ENCODE peak calls at places on chromosomes 11 and 22, in seven cellular contexts. One of them, this sample, is unnamed.

GRCh38 chr11:47272706-47273105 is 2.8 kb downstream of the MADD start:
- DNase-seq in GM12878: no peak
- DNase-seq in HCT116: no peak
- DNase-seq in GM23338: peak; percentile 17
- DNase-seq in K562: no peak
- DNase-seq in H1: no peak
- DNase-seq in SK-N-SH: no peak
- DNase-seq in this sample: no peak

GRCh38 chr22:36144886-36145541 is 15.5 kb downstream of the APOL3 start:
- DNase-seq in HCT116: peak; percentile 13
- DNase-seq in H1: peak; percentile 73
- DNase-seq in GM23338: peak; percentile 84
- DNase-seq in SK-N-SH: peak; percentile 57
- DNase-seq in K562: no peak
- DNase-seq in GM12878: no peak
- DNase-seq in this sample: peak; percentile 77

GRCh38 chr11:15106201-15106965 is 8.3 kb upstream of the INSC start:
- DNase-seq in HCT116: peak; percentile 75
- DNase-seq in GM12878: no peak
- DNase-seq in SK-N-SH: no peak
- DNase-seq in K562: no peak
- DNase-seq in H1: no peak
- DNase-seq in GM23338: no peak
- DNase-seq in this sample: no peak

GRCh38 chr22:44538071-44538470 is 40.0 kb upstream of the RTL6 start:
- DNase-seq in H1: no peak
- DNase-seq in GM12878: no peak
- DNase-seq in SK-N-SH: no peak
- DNase-seq in K562: no peak
- DNase-seq in GM23338: no peak
- DNase-seq in HCT116: no peak
- DNase-seq in this sample: no peak

GRCh38 chr11:6297831-6298230 is 22.5 kb downstream of the CAVIN3 start:
- DNase-seq in GM23338: no peak
- DNase-seq in GM12878: no peak
- DNase-seq in SK-N-SH: no peak
- DNase-seq in K562: no peak
- DNase-seq in HCT116: no peak
- DNase-seq in H1: no peak
- DNase-seq in this sample: peak; percentile 14

GRCh38 chr11:73404048-73404447 is 27.8 kb downstream of the RELT start:
- DNase-seq in SK-N-SH: peak; percentile 84
- DNase-seq in GM23338: peak; percentile 73
- DNase-seq in GM12878: no peak
- DNase-seq in K562: peak; percentile 62
- DNase-seq in HCT116: peak; percentile 28
- DNase-seq in H1: peak; percentile 68
- DNase-seq in this sample: peak; percentile 53

GRCh38 chr11:1780700-1781592 is 17.2 kb upstream of the CTSD start:
- DNase-seq in SK-N-SH: peak; percentile 61
- DNase-seq in K562: no peak
- DNase-seq in H1: no peak
- DNase-seq in GM12878: no peak
- DNase-seq in GM23338: no peak
- DNase-seq in HCT116: no peak
- DNase-seq in this sample: no peak

GRCh38 chr11:2272946-2273280 is 2.5 kb upstream of the ASCL2 start:
- DNase-seq in H1: no peak
- DNase-seq in HCT116: no peak
- DNase-seq in GM23338: no peak
- DNase-seq in K562: no peak
- DNase-seq in SK-N-SH: no peak
- DNase-seq in GM12878: no peak
- DNase-seq in this sample: no peak

GRCh38 chr11:30106782-30107181 is 90.0 kb upstream of the KCNA4 start:
- DNase-seq in SK-N-SH: no peak
- DNase-seq in GM23338: no peak
- DNase-seq in H1: no peak
- DNase-seq in GM12878: no peak
- DNase-seq in K562: no peak
- DNase-seq in HCT116: no peak
- DNase-seq in this sample: no peak

GRCh38 chr11:32090774-32091370 is at the start of gene RCN1:
- DNase-seq in SK-N-SH: peak; percentile 93
- DNase-seq in GM23338: peak; percentile 93
- DNase-seq in HCT116: no peak
- DNase-seq in GM12878: no peak
- DNase-seq in H1: peak; percentile 85
- DNase-seq in K562: peak; percentile 58
- DNase-seq in this sample: peak; percentile 88

GRCh38 chr11:19907839-19908238 is 195.2 kb downstream of the NAV2 start:
- DNase-seq in SK-N-SH: no peak
- DNase-seq in H1: no peak
- DNase-seq in HCT116: no peak
- DNase-seq in GM12878: no peak
- DNase-seq in GM23338: no peak
- DNase-seq in K562: no peak
- DNase-seq in this sample: no peak

GRCh38 chr11:326842-327580 is 6.4 kb upstream of the IFITM3 start:
- DNase-seq in H1: no peak
- DNase-seq in GM23338: no peak
- DNase-seq in HCT116: no peak
- DNase-seq in K562: peak; percentile 46
- DNase-seq in SK-N-SH: peak; percentile 14
- DNase-seq in GM12878: peak; percentile 96
- DNase-seq in this sample: peak; percentile 84

GRCh38 chr22:19713650-19714319 is 518 bp upstream of the SEPTIN5 start:
- DNase-seq in GM12878: no peak
- DNase-seq in H1: peak; percentile 66
- DNase-seq in GM23338: peak; percentile 60
- DNase-seq in HCT116: no peak
- DNase-seq in K562: no peak
- DNase-seq in SK-N-SH: peak; percentile 90
- DNase-seq in this sample: no peak

GRCh38 chr22:27113211-27114030 is 456.0 kb downstream of the MIAT start:
- DNase-seq in GM23338: no peak
- DNase-seq in GM12878: no peak
- DNase-seq in HCT116: peak; percentile 95
- DNase-seq in H1: no peak
- DNase-seq in SK-N-SH: no peak
- DNase-seq in K562: no peak
- DNase-seq in this sample: peak; percentile 86
- TF ChIP-seq POLR2AphosphoS5 in GM23338: no peak
- TF ChIP-seq POLR2AphosphoS5 in GM12878: no peak
- TF ChIP-seq POLR2AphosphoS5 in HCT116: peak; percentile 34
- TF ChIP-seq POLR2AphosphoS5 in H1: no peak
- TF ChIP-seq POLR2AphosphoS5 in SK-N-SH: no peak
- TF ChIP-seq POLR2AphosphoS5 in K562: no peak
- TF ChIP-seq POLR2AphosphoS5 in this sample: peak; percentile 62

GRCh38 chr11:35721576-35722341 is 59.2 kb downstream of the TRIM44 start:
- DNase-seq in GM12878: no peak
- DNase-seq in K562: no peak
- DNase-seq in H1: no peak
- DNase-seq in GM23338: no peak
- DNase-seq in HCT116: no peak
- DNase-seq in SK-N-SH: no peak
- DNase-seq in this sample: no peak
- H3K4me2 ChIP-seq in GM12878: peak overlapping the region; percentile 58
- H3K4me2 ChIP-seq in K562: no peak overlapping the region
- H3K4me2 ChIP-seq in H1: no peak overlapping the region
- H3K4me2 ChIP-seq in GM23338: peak overlapping the region; percentile 39
- H3K4me2 ChIP-seq in HCT116: no peak overlapping the region
- H3K4me2 ChIP-seq in SK-N-SH: no peak overlapping the region
- H3K4me2 ChIP-seq in this sample: no peak overlapping the region

DNA sequence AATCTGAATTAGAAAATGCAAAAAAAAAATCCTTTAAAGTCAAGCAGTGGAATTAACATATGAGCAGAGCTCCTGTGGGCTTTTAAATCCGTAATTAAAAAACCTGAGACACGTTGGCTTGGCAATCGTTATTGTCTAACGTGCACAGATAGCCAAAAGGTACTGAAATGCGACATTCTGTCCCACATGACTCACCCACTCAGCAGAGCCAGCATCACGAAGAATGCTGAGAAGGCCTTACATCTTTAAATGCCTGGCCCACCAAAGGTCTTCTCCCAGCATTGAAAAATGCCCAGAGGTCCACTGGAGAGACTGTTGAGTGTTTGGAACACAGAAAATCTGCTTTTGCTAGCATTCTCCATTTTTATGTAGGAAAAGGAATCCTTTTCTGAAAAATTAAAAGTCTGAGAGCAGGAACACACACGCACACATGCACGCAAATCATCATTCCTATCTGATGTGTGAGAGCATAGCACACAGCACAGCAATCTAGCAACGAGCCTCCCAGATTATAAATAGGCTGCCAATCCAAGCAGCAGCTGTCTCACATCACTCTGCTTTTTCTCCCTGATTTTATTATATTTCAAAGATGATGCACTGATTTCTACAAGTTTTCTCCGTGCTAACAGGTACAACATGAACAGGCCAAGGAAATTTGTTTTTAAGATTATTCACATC is 94.5 kb downstream of the PHF21A start:
- DNase-seq in K562: no peak
- DNase-seq in HCT116: no peak
- DNase-seq in GM12878: no peak
- DNase-seq in SK-N-SH: no peak
- DNase-seq in H1: no peak
- DNase-seq in GM23338: no peak
- DNase-seq in this sample: no peak
- H2AFZ ChIP-seq in K562: no peak overlapping the region
- H2AFZ ChIP-seq in HCT116: no peak overlapping the region
- H2AFZ ChIP-seq in GM12878: no peak overlapping the region
- H2AFZ ChIP-seq in SK-N-SH: no peak overlapping the region
- H2AFZ ChIP-seq in H1: no peak overlapping the region
- H2AFZ ChIP-seq in GM23338: no peak overlapping the region
- H2AFZ ChIP-seq in this sample: no peak overlapping the region

DNA sequence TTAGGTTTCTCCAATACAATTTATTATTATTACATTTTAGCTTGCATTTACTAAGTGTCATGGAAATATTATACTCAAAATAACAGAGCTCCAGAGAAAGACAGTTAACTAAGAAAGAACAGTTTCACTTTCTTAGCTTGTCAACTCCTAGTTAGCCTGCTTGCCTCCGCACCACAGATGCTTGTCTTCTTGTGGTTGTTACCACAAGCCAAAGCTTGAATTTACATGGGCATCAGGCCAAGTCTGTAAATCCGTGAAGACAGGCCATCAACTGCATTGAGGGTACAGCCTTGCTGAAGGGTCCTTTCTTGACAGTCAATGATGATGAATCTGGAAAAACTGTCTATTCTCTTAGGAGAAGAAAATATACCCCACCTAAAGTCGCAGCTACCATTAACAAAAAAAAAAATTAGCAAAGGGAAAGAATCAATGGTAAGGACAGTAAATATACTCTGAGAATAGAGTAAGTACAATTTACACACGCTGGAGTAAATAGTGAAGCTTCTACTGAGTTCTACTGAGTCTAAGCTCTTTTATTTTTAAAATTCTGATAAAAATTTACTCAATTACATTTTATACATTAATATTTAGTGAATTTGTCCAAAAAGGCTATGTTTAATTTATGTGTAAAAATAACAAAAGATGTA is 15.6 kb upstream of the DENND5A start:
- DNase-seq in HCT116: no peak
- DNase-seq in GM23338: no peak
- DNase-seq in GM12878: peak; percentile 58
- DNase-seq in H1: peak; percentile 19
- DNase-seq in SK-N-SH: no peak
- DNase-seq in K562: no peak
- DNase-seq in this sample: peak; percentile 41
- TF ChIP-seq POLR2AphosphoS5 in HCT116: no peak
- TF ChIP-seq POLR2AphosphoS5 in GM23338: no peak
- TF ChIP-seq POLR2AphosphoS5 in GM12878: no peak
- TF ChIP-seq POLR2AphosphoS5 in H1: no peak
- TF ChIP-seq POLR2AphosphoS5 in SK-N-SH: no peak
- TF ChIP-seq POLR2AphosphoS5 in K562: no peak
- TF ChIP-seq POLR2AphosphoS5 in this sample: no peak

GRCh38 chr11:106482920-106483761 is 405.7 kb downstream of the AASDHPPT start:
- DNase-seq in SK-N-SH: no peak
- DNase-seq in GM12878: no peak
- DNase-seq in H1: no peak
- DNase-seq in HCT116: no peak
- DNase-seq in GM23338: no peak
- DNase-seq in K562: no peak
- DNase-seq in this sample: peak; percentile 49
- H3K4me2 ChIP-seq in SK-N-SH: peak overlapping the region; percentile 40
- H3K4me2 ChIP-seq in GM12878: no peak overlapping the region
- H3K4me2 ChIP-seq in H1: no peak overlapping the region
- H3K4me2 ChIP-seq in HCT116: peak overlapping the region; percentile 38
- H3K4me2 ChIP-seq in GM23338: no peak overlapping the region
- H3K4me2 ChIP-seq in K562: no peak overlapping the region
- H3K4me2 ChIP-seq in this sample: no peak overlapping the region

DNA sequence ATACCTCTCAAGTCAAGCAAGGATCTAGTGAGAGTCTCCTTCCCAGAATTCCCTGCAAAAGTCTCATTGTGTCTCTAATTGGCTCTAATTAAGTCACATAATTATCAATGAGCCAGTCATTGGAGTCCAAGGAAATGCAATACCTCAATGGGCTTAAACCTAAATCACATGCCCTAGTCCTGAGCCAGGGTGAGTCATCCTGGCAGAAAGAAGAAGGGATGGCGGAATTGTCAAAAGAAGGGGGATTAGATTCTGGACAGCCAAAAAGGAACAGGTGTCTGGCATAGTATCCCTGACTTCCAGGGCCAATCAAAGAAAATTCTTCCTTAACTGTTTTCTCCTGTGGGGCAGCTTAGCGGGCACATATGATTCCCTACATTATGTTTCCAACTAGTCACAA is 25.1 kb upstream of the LDLRAD3 start:
- DNase-seq in K562: no peak
- DNase-seq in SK-N-SH: no peak
- DNase-seq in GM12878: no peak
- DNase-seq in HCT116: no peak
- DNase-seq in GM23338: no peak
- DNase-seq in H1: no peak
- DNase-seq in this sample: no peak
- H2AFZ ChIP-seq in K562: no peak overlapping the region
- H2AFZ ChIP-seq in SK-N-SH: no peak overlapping the region
- H2AFZ ChIP-seq in GM12878: no peak overlapping the region
- H2AFZ ChIP-seq in HCT116: no peak overlapping the region
- H2AFZ ChIP-seq in GM23338: peak overlapping the region; percentile 11
- H2AFZ ChIP-seq in H1: no peak overlapping the region
- H2AFZ ChIP-seq in this sample: no peak overlapping the region

This sample was measured in endothelial cell of umbilical vein.